ENCODE peak calls at places on chromosomes 3 and 15, in nine cellular contexts. One of them, this sample, is unnamed.

GRCh38 chr3:114974387-114974786 is 172.7 kb downstream of the ZBTB20 start:
- DNase-seq in cardiac muscle cell: no peak
- DNase-seq in AG04449: no peak
- DNase-seq in lower lobe of right lung: no peak
- DNase-seq in GM12865: peak
- DNase-seq in dorsolateral prefrontal cortex: no peak
- DNase-seq in GM23338: no peak
- DNase-seq in A549: no peak
- DNase-seq in Calu3: no peak
- DNase-seq in this sample: no peak

GRCh38 chr3:102090646-102091045 is 241.3 kb downstream of the NFKBIZ start:
- DNase-seq in A549: peak
- DNase-seq in GM23338: no peak
- DNase-seq in GM12865: no peak
- DNase-seq in lower lobe of right lung: no peak
- DNase-seq in cardiac muscle cell: no peak
- DNase-seq in Calu3: no peak
- DNase-seq in dorsolateral prefrontal cortex: no peak
- DNase-seq in AG04449: peak
- DNase-seq in this sample: no peak

GRCh38 chr15:67792250-67792942 is 32.9 kb upstream of the SKOR1 start:
- DNase-seq in dorsolateral prefrontal cortex: no peak
- DNase-seq in cardiac muscle cell: no peak
- DNase-seq in Calu3: no peak
- DNase-seq in GM23338: no peak
- DNase-seq in lower lobe of right lung: no peak
- DNase-seq in AG04449: no peak
- DNase-seq in A549: no peak
- DNase-seq in GM12865: no peak
- DNase-seq in this sample: no peak

GRCh38 chr15:62783303-62783957 is 259.1 kb upstream of the TPM1 start:
- DNase-seq in GM23338: no peak
- DNase-seq in Calu3: peak
- DNase-seq in dorsolateral prefrontal cortex: no peak
- DNase-seq in cardiac muscle cell: peak
- DNase-seq in AG04449: peak
- DNase-seq in A549: peak
- DNase-seq in lower lobe of right lung: no peak
- DNase-seq in GM12865: no peak
- DNase-seq in this sample: no peak

GRCh38 chr15:40843885-40844542 is at the start of gene SPINT1:
- DNase-seq in A549: no peak
- DNase-seq in dorsolateral prefrontal cortex: no peak
- DNase-seq in GM23338: peak
- DNase-seq in AG04449: no peak
- DNase-seq in cardiac muscle cell: no peak
- DNase-seq in lower lobe of right lung: peak
- DNase-seq in Calu3: peak
- DNase-seq in GM12865: peak
- DNase-seq in this sample: no peak

GRCh38 chr3:14143826-14144225 is 19.0 kb downstream of the TMEM43 start:
- DNase-seq in GM12865: no peak
- DNase-seq in AG04449: peak
- DNase-seq in lower lobe of right lung: no peak
- DNase-seq in cardiac muscle cell: peak
- DNase-seq in GM23338: peak
- DNase-seq in A549: peak
- DNase-seq in Calu3: peak
- DNase-seq in dorsolateral prefrontal cortex: no peak
- DNase-seq in this sample: no peak

GRCh38 chr15:70469651-70470555 is 293.5 kb downstream of the UACA start:
- DNase-seq in lower lobe of right lung: no peak
- DNase-seq in cardiac muscle cell: no peak
- DNase-seq in A549: no peak
- DNase-seq in dorsolateral prefrontal cortex: no peak
- DNase-seq in Calu3: no peak
- DNase-seq in GM23338: no peak
- DNase-seq in GM12865: no peak
- DNase-seq in AG04449: no peak
- DNase-seq in this sample: no peak

GRCh38 chr3:54963621-54964020 is 35.8 kb upstream of the LRTM1 start:
- DNase-seq in lower lobe of right lung: no peak
- DNase-seq in Calu3: no peak
- DNase-seq in dorsolateral prefrontal cortex: no peak
- DNase-seq in AG04449: no peak
- DNase-seq in cardiac muscle cell: no peak
- DNase-seq in GM23338: no peak
- DNase-seq in A549: no peak
- DNase-seq in GM12865: no peak
- DNase-seq in this sample: no peak

GRCh38 chr15:39624806-39625205 is 43.9 kb downstream of the THBS1 start:
- DNase-seq in dorsolateral prefrontal cortex: no peak
- DNase-seq in GM23338: no peak
- DNase-seq in A549: no peak
- DNase-seq in AG04449: peak
- DNase-seq in GM12865: peak
- DNase-seq in Calu3: peak
- DNase-seq in lower lobe of right lung: peak
- DNase-seq in cardiac muscle cell: peak
- DNase-seq in this sample: no peak

GRCh38 chr3:194824676-194825075 is 139.0 kb downstream of the FAM43A start:
- DNase-seq in GM12865: no peak
- DNase-seq in cardiac muscle cell: peak
- DNase-seq in GM23338: no peak
- DNase-seq in lower lobe of right lung: no peak
- DNase-seq in dorsolateral prefrontal cortex: peak
- DNase-seq in A549: no peak
- DNase-seq in Calu3: no peak
- DNase-seq in AG04449: peak
- DNase-seq in this sample: no peak

GRCh38 chr3:128617557-128618397 is 32.8 kb downstream of the RPN1 start:
- DNase-seq in A549: peak
- DNase-seq in AG04449: peak
- DNase-seq in dorsolateral prefrontal cortex: peak
- DNase-seq in Calu3: peak
- DNase-seq in GM23338: peak
- DNase-seq in cardiac muscle cell: peak
- DNase-seq in lower lobe of right lung: peak
- DNase-seq in GM12865: peak
- DNase-seq in this sample: peak

GRCh38 chr15:90529369-90530249 is at the start of gene CRTC3:
- DNase-seq in GM23338: peak
- DNase-seq in A549: peak
- DNase-seq in AG04449: no peak
- DNase-seq in Calu3: peak
- DNase-seq in dorsolateral prefrontal cortex: peak
- DNase-seq in cardiac muscle cell: peak
- DNase-seq in GM12865: peak
- DNase-seq in lower lobe of right lung: peak
- DNase-seq in this sample: no peak

GRCh38 chr3:157026091-157026490 is 133.9 kb downstream of the CCNL1 start:
- DNase-seq in AG04449: no peak
- DNase-seq in GM23338: no peak
- DNase-seq in A549: no peak
- DNase-seq in Calu3: no peak
- DNase-seq in GM12865: no peak
- DNase-seq in dorsolateral prefrontal cortex: no peak
- DNase-seq in lower lobe of right lung: no peak
- DNase-seq in cardiac muscle cell: no peak
- DNase-seq in this sample: no peak

GRCh38 chr15:49645937-49646336 is 25.1 kb downstream of the DTWD1 start:
- DNase-seq in GM12865: no peak
- DNase-seq in A549: peak
- DNase-seq in AG04449: peak
- DNase-seq in Calu3: no peak
- DNase-seq in GM23338: no peak
- DNase-seq in lower lobe of right lung: no peak
- DNase-seq in cardiac muscle cell: peak
- DNase-seq in dorsolateral prefrontal cortex: no peak
- DNase-seq in this sample: no peak

GRCh38 chr15:100934166-100934565 is 15.0 kb downstream of the LRRK1 start:
- DNase-seq in lower lobe of right lung: no peak
- DNase-seq in GM12865: no peak
- DNase-seq in Calu3: no peak
- DNase-seq in dorsolateral prefrontal cortex: no peak
- DNase-seq in GM23338: no peak
- DNase-seq in AG04449: no peak
- DNase-seq in A549: no peak
- DNase-seq in cardiac muscle cell: no peak
- DNase-seq in this sample: no peak

GRCh38 chr3:11212784-11213183 is 58.5 kb downstream of the HRH1 start:
- DNase-seq in A549: no peak
- DNase-seq in lower lobe of right lung: no peak
- DNase-seq in dorsolateral prefrontal cortex: no peak
- DNase-seq in AG04449: no peak
- DNase-seq in cardiac muscle cell: no peak
- DNase-seq in GM23338: no peak
- DNase-seq in Calu3: no peak
- DNase-seq in GM12865: no peak
- DNase-seq in this sample: no peak

DNA sequence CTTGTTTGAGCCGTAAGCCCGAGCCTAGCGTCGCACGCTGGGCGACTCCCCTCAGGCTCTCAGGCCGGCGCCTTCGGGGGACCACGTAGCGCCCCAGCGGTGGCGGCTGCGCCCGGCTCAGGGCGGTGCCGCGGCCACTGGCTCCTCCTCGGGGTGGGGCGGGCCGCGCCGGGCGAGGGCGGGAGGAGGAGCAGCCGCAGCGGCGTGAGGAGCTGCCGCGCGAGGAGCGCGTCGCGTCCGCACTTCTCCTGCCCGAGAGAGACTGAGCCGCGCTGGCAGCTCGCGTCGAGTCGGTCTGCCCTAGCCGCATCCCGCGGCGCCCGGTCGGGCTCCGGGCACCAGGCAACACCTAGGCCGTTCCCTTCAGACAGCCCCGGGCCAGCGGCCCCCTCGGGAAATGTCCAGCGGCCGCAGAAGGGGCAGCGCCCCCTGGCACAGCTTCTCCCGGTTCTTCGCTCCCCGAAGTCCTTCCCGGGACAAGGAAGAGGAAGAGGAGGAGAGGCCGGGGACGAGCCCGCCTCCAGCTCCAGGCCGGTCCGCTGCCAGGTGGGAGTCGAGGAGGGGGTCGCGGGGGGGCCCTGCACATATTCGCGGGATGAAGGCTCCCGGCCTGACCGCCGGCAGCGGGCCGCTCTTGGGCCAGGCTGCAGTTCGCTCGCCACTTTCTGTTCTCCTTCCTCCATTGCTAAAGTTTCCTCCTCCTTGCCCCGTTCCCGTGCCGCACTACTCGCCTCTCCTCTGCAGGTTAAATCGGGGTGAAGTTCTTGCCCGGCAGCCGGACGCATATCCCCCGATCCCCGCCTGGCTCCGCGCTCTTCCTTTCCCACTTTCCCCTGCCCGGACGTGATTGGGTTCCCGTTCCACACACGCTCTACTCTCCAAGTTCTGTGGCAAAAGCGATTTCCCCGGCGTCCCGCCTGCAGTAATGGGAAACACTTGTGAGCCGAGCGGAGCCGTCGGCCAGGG is at the start of gene CRYBG3:
- DNase-seq in AG04449: no peak
- DNase-seq in cardiac muscle cell: peak
- DNase-seq in A549: peak
- DNase-seq in GM12865: peak
- DNase-seq in GM23338: peak
- DNase-seq in Calu3: peak
- DNase-seq in lower lobe of right lung: peak
- DNase-seq in dorsolateral prefrontal cortex: peak
- DNase-seq in this sample: peak
- TF ChIP-seq CTCF in AG04449: peak
- TF ChIP-seq CTCF in cardiac muscle cell: peak
- TF ChIP-seq CTCF in A549: peak
- TF ChIP-seq CTCF in GM12865: no peak
- TF ChIP-seq CTCF in GM23338: peak
- TF ChIP-seq CTCF in Calu3: peak
- TF ChIP-seq CTCF in lower lobe of right lung: peak
- TF ChIP-seq CTCF in dorsolateral prefrontal cortex: peak
- TF ChIP-seq CTCF in this sample: no peak

DNA sequence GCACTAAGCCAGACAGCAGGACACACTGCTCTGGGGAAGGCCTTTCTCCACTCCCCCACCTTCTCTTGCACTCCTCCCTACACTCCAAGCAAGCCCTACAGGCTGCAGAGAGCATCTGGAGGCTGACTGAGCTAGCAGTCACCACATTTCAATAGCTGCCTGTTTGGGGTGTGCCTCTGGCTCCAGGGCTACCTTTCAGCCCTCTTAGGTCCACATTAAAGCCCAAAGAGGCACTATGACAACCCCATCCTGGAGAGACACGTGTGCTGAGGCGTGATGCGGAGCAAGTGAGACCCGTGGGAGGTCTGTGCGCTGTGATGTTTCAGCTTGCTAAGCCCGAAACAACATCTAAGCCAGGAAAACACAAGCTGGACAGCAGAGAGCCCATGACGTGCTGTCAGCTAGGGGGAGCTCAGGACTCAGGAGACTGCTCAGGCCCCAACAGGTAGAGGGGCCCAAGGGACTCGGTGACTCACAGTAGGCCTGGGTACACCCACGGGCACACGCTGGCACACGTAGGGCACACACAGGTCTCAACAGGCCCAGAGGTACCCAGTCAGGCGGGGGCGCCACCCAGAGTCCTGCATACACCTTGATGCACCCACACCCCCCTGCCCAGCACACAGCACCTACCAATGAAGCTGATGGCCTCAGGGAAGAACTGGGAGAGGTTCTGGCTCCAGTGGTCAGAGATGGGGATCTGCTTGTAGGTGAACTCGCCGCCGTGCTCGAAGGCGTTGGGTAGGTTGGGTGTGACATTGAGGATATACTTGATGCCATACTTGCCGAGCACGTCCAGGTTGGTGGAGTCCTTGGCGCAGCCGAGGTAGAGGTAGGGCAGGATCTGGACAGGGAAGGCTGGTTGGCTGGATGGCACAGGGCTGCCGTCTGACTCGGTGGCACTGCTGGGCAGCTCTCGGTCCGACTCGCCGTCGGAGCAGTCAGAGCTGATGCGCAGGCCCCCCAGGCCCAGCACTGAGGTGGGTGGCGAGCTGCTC is 2.8 kb downstream of the DUSP7 start:
- DNase-seq in Calu3: no peak
- DNase-seq in GM23338: no peak
- DNase-seq in dorsolateral prefrontal cortex: peak
- DNase-seq in AG04449: no peak
- DNase-seq in lower lobe of right lung: peak
- DNase-seq in cardiac muscle cell: peak
- DNase-seq in GM12865: peak
- DNase-seq in A549: no peak
- DNase-seq in this sample: no peak
- TF ChIP-seq CTCF in Calu3: no peak
- TF ChIP-seq CTCF in GM23338: peak
- TF ChIP-seq CTCF in dorsolateral prefrontal cortex: peak
- TF ChIP-seq CTCF in AG04449: peak
- TF ChIP-seq CTCF in lower lobe of right lung: peak
- TF ChIP-seq CTCF in cardiac muscle cell: peak
- TF ChIP-seq CTCF in GM12865: peak
- TF ChIP-seq CTCF in A549: peak
- TF ChIP-seq CTCF in this sample: no peak

GRCh38 chr3:154122096-154122911 is 1.1 kb downstream of the ARHGEF26 start:
- DNase-seq in A549: peak
- DNase-seq in GM23338: peak
- DNase-seq in dorsolateral prefrontal cortex: no peak
- DNase-seq in GM12865: no peak
- DNase-seq in lower lobe of right lung: peak
- DNase-seq in AG04449: no peak
- DNase-seq in Calu3: peak
- DNase-seq in cardiac muscle cell: no peak
- DNase-seq in this sample: no peak
- TF ChIP-seq CTCF in A549: no peak
- TF ChIP-seq CTCF in GM23338: no peak
- TF ChIP-seq CTCF in dorsolateral prefrontal cortex: no peak
- TF ChIP-seq CTCF in GM12865: no peak
- TF ChIP-seq CTCF in lower lobe of right lung: no peak
- TF ChIP-seq CTCF in AG04449: no peak
- TF ChIP-seq CTCF in Calu3: peak
- TF ChIP-seq CTCF in cardiac muscle cell: no peak
- TF ChIP-seq CTCF in this sample: no peak

GRCh38 chr3:170869645-170870593 is at the start of gene RPL22L1:
- DNase-seq in A549: peak
- DNase-seq in AG04449: peak
- DNase-seq in GM23338: peak
- DNase-seq in Calu3: peak
- DNase-seq in GM12865: peak
- DNase-seq in lower lobe of right lung: peak
- DNase-seq in dorsolateral prefrontal cortex: peak
- DNase-seq in cardiac muscle cell: peak
- DNase-seq in this sample: peak
- TF ChIP-seq CTCF in A549: no peak
- TF ChIP-seq CTCF in AG04449: peak
- TF ChIP-seq CTCF in GM23338: peak
- TF ChIP-seq CTCF in Calu3: no peak
- TF ChIP-seq CTCF in GM12865: no peak
- TF ChIP-seq CTCF in lower lobe of right lung: peak
- TF ChIP-seq CTCF in dorsolateral prefrontal cortex: peak
- TF ChIP-seq CTCF in cardiac muscle cell: no peak
- TF ChIP-seq CTCF in this sample: no peak